ENCODE peak calls at places on chromosomes 7 and 10, in ten cellular contexts. T is cardiac fibroblast; K is right lobe of liver; E is prostate gland; S is CD4-positive, alpha-beta T cell; Z is astrocyte of the spinal cord; R is coronary artery; X is keratinocyte; V is NB4; H is HL-60. U is an unnamed sample.

GRCh38 chr10:47360419-47361040 is 12.4 kb downstream of the RBP3 start:
- DNase-seq in R (peak; percentile 57), V (peak; percentile 38), T (no peak), Z (no peak), H (no peak), K (peak; percentile 30), S (no peak), X (no peak), E (no peak), U (no peak)

GRCh38 chr10:38054361-38054797 is 39.8 kb upstream of the ZNF37A start:
- DNase-seq in K (no peak), X (peak; percentile 30), Z (peak; percentile 36), T (peak; percentile 95), E (no peak), H (peak; percentile 31), R (no peak), V (peak; percentile 1), S (no peak), U (peak; percentile 53)

GRCh38 chr7:101564778-101565211 is 64.3 kb downstream of the MYL10 start:
- DNase-seq in T (no peak), Z (no peak), H (no peak), X (no peak), R (peak; percentile 60), K (no peak), E (no peak), V (peak; percentile 66), S (no peak), U (peak; percentile 34)

GRCh38 chr7:34486371-34486770 is 171.6 kb upstream of the NPSR1 start:
- DNase-seq in X (no peak), R (no peak), E (peak; percentile 65), Z (no peak), K (no peak), H (no peak), S (no peak), T (no peak), V (no peak), U (no peak)

GRCh38 chr7:132815130-132815529 is 238.9 kb upstream of the PLXNA4 start:
- DNase-seq in E (no peak), H (no peak), Z (no peak), S (no peak), X (no peak), T (no peak), K (no peak), V (no peak), R (no peak), U (no peak)

GRCh38 chr7:158123214-158123613 is 464.4 kb downstream of the PTPRN2 start:
- DNase-seq in K (no peak), R (no peak), H (no peak), X (no peak), E (no peak), Z (no peak), T (no peak), S (no peak), V (no peak), U (no peak)

GRCh38 chr10:83607959-83608745 is 531.2 kb upstream of the GHITM start:
- DNase-seq in R (no peak), E (no peak), T (peak; percentile 76), H (no peak), S (no peak), K (no peak), X (no peak), V (no peak), Z (peak; percentile 57), U (peak; percentile 15)

GRCh38 chr7:101778181-101778580 is 39.2 kb upstream of the CUX1 start:
- DNase-seq in R (no peak), K (no peak), S (no peak), E (no peak), V (no peak), X (no peak), T (no peak), Z (no peak), H (no peak), U (no peak)

GRCh38 chr7:144529269-144529926 is 125.9 kb upstream of the NOBOX start:
- DNase-seq in X (no peak), H (no peak), T (no peak), R (no peak), Z (no peak), K (no peak), E (no peak), S (no peak), V (no peak), U (no peak)

DNA sequence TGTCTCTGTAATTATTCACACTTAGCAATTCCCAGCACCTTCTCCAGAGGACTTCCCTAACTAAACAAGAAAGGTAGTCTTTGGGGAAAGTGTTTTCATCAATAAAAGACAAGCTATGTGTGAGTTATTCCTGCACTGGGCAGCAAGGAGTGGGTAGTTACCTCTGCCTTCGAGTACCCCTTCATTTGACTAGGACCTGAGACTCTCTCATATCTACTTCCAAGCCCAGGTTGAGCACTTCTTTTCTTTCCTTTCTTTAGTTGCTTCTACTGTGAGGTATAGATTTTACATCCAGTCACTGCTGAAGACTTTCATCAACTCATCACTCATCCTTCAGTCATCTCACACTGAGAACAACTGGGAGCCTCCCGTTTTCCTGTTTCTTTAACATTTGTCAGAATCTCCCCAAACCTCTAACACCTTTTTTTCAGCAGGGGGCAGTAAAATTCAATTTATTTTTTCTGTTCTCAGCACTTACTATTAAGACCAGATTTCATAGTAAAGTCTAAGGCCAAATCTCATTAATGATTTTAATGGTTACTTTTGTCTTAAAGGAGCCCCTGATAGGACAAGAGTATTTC is 80.1 kb upstream of the PRSS1 start:
- DNase-seq in V (peak; percentile 29), H (no peak), K (no peak), E (no peak), T (peak; percentile 50), Z (peak; percentile 43), S (no peak), R (no peak), X (no peak), U (peak; percentile 22)
- TF ChIP-seq CTCF in V (peak; percentile 43), H (no peak), K (peak; percentile 22), E (peak; percentile 37), T (peak; percentile 45), Z (peak; percentile 37), S (peak; percentile 43), R (peak; percentile 35), X (peak; percentile 15), U (peak; percentile 32)

GRCh38 chr7:97064972-97065587 is 40.4 kb upstream of the DLX5 start:
- DNase-seq in H (peak; percentile 3), T (peak; percentile 69), S (no peak), K (no peak), X (no peak), R (no peak), E (peak; percentile 12), V (peak; percentile 70), Z (peak; percentile 48), U (peak; percentile 67)
- TF ChIP-seq CTCF in H (peak; percentile 78), T (peak; percentile 68), S (peak; percentile 77), K (peak; percentile 62), X (peak; percentile 77), R (peak; percentile 28), E (peak; percentile 56), V (peak; percentile 89), Z (peak; percentile 70), U (peak; percentile 70)

GRCh38 chr10:118850418-118851061 is 95.8 kb upstream of the CACUL1 start:
- DNase-seq in X (no peak), T (peak; percentile 81), R (no peak), E (peak; percentile 27), K (peak; percentile 70), S (peak; percentile 56), Z (peak; percentile 37), H (peak; percentile 32), V (peak; percentile 78), U (peak; percentile 81)
- TF ChIP-seq CTCF in X (peak; percentile 89), T (peak; percentile 76), R (no peak), E (peak; percentile 45), K (peak; percentile 44), S (peak; percentile 53), Z (peak; percentile 70), H (peak; percentile 60), V (peak; percentile 88), U (peak; percentile 41)

GRCh38 chr10:72573079-72573478 is 52.8 kb downstream of the MICU1 start:
- DNase-seq in S (no peak), H (no peak), Z (no peak), V (no peak), X (no peak), K (no peak), R (no peak), E (no peak), T (no peak), U (no peak)

DNA sequence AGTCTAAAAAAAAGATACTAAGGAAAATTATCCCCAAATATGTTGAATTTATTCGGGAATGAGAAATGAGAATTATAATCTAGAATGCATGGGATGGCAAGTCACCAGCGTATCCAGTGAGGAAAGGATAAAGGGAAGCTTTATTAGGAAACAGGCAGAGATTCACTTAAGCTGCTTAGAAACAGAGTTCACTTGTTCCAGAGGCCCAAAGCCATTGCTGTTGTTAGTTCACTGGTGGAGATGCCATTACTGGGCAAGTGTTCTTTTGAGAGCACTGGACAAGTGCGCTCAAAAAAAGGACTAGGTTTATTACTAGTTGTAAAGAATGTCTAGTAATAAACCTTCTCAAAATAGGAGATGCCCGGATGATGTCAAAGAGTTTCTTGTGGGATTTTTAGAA is 51.2 kb downstream of the MICU1 start:
- DNase-seq in K (no peak), Z (no peak), R (no peak), T (no peak), X (no peak), E (no peak), V (no peak), S (no peak), H (no peak), U (no peak)
- TF ChIP-seq CTCF in K (no peak), Z (no peak), R (no peak), T (no peak), X (no peak), E (no peak), V (no peak), S (no peak), H (no peak), U (no peak)

GRCh38 chr7:151115121-151115835 is 29.0 kb downstream of the AGAP3 start:
- DNase-seq in K (no peak), X (no peak), E (no peak), Z (no peak), H (no peak), V (no peak), R (no peak), T (no peak), S (no peak), U (peak; percentile 15)
- TF ChIP-seq CTCF in K (no peak), X (no peak), E (no peak), Z (no peak), H (no peak), V (no peak), R (no peak), T (no peak), S (no peak), U (no peak)